ENCODE peak calls at places on chromosomes 11 and 22, in eight cellular contexts. D is GM23248, L is PC-3, Z is hepatocyte, P is astrocyte, J is GM23338, S is mammary epithelial cell, O is neural progenitor cell. M is an unnamed sample.

GRCh38 chr11:108048269-108048668 is 39.6 kb downstream of the CUL5 start:
- DNase-seq in D (no peak), L (no peak), Z (no peak), P (no peak), J (no peak), S (no peak), O (no peak), M (no peak)

GRCh38 chr11:112881461-112881860 is 79.8 kb upstream of the NCAM1 start:
- DNase-seq in D (peak), L (no peak), Z (peak), P (peak), J (peak), S (peak), O (peak), M (peak)

GRCh38 chr11:65522640-65523322 is 2.1 kb upstream of the SCYL1 start:
- DNase-seq in D (no peak), L (no peak), Z (no peak), P (no peak), J (no peak), S (no peak), O (no peak), M (no peak)

GRCh38 chr22:47029244-47030001 is 267.0 kb downstream of the TBC1D22A start:
- DNase-seq in D (no peak), L (no peak), Z (no peak), P (no peak), J (no peak), S (no peak), O (no peak), M (no peak)

GRCh38 chr11:60710482-60710881 is 11.1 kb downstream of the MS4A8 start:
- DNase-seq in D (peak), L (peak), Z (peak), P (no peak), J (peak), S (no peak), O (peak), M (no peak)

GRCh38 chr11:61793084-61793828 is 545 bp downstream of the FEN1 start:
- DNase-seq in D (peak), L (peak), Z (no peak), P (no peak), J (peak), S (peak), O (peak), M (no peak)

GRCh38 chr11:117911694-117912093 is 17.5 kb downstream of the TMPRSS13 start:
- DNase-seq in D (no peak), L (no peak), Z (no peak), P (no peak), J (no peak), S (no peak), O (no peak), M (no peak)

GRCh38 chr11:64916040-64916847 is 765 bp downstream of the ATG2A start:
- DNase-seq in D (peak), L (peak), Z (peak), P (peak), J (peak), S (peak), O (peak), M (peak)

GRCh38 chr22:46556775-46557174 is 19.4 kb upstream of the CELSR1 start:
- DNase-seq in D (no peak), L (no peak), Z (no peak), P (no peak), J (no peak), S (no peak), O (no peak), M (no peak)

GRCh38 chr11:59283825-59284772 is 71.4 kb upstream of the MPEG1 start:
- DNase-seq in D (peak), L (peak), Z (peak), P (peak), J (peak), S (peak), O (peak), M (peak)

GRCh38 chr11:69884751-69885150 is 65.5 kb upstream of the FGF3 start:
- DNase-seq in D (no peak), L (no peak), Z (no peak), P (no peak), J (no peak), S (no peak), O (no peak), M (no peak)

GRCh38 chr11:44684886-44685285 is 41.9 kb upstream of the TSPAN18 start:
- DNase-seq in D (no peak), L (no peak), Z (no peak), P (no peak), J (no peak), S (no peak), O (peak), M (no peak)

GRCh38 chr11:32105871-32106312 is 15.0 kb downstream of the RCN1 start:
- DNase-seq in D (no peak), L (no peak), Z (no peak), P (no peak), J (no peak), S (no peak), O (no peak), M (no peak)

GRCh38 chr11:69830086-69830485 is 10.9 kb upstream of the FGF3 start:
- DNase-seq in D (no peak), L (no peak), Z (no peak), P (no peak), J (no peak), S (no peak), O (no peak), M (no peak)

GRCh38 chr11:33182246-33182878 is 21.1 kb upstream of the CSTF3 start:
- DNase-seq in D (no peak), L (no peak), Z (no peak), P (no peak), J (no peak), S (no peak), O (no peak), M (no peak)

GRCh38 chr11:46001427-46002049 is 79.1 kb downstream of the LARGE2 start:
- DNase-seq in D (peak), L (no peak), Z (no peak), P (peak), J (peak), S (no peak), O (peak), M (peak)

GRCh38 chr22:37502342-37503182 is 16.4 kb upstream of the MFNG start:
- DNase-seq in D (no peak), L (peak), Z (peak), P (no peak), J (no peak), S (peak), O (no peak), M (no peak)

GRCh38 chr11:65591939-65592814 is 3.4 kb downstream of the KCNK7 start:
- DNase-seq in D (no peak), L (no peak), Z (peak), P (peak), J (peak), S (no peak), O (peak), M (no peak)

GRCh38 chr22:23401111-23401909 is 178.8 kb downstream of the IGLL1 start:
- DNase-seq in D (peak), L (no peak), Z (peak), P (peak), J (no peak), S (peak), O (no peak), M (no peak)

GRCh38 chr22:28429711-28430110 is 249.9 kb downstream of the TTC28 start:
- DNase-seq in D (peak), L (no peak), Z (no peak), P (peak), J (no peak), S (no peak), O (no peak), M (no peak)

GRCh38 chr11:59556883-59557205 is 45.5 kb downstream of the OR4D9 start:
- DNase-seq in D (peak), L (peak), Z (no peak), P (no peak), J (peak), S (no peak), O (peak), M (peak)

GRCh38 chr11:110130642-110131238 is 37.5 kb downstream of the ZC3H12C start:
- DNase-seq in D (no peak), L (no peak), Z (peak), P (peak), J (peak), S (peak), O (peak), M (peak)

GRCh38 chr22:39246217-39246616 is 1.4 kb upstream of the PDGFB start:
- DNase-seq in D (no peak), L (no peak), Z (no peak), P (no peak), J (no peak), S (no peak), O (no peak), M (no peak)

GRCh38 chr11:119340335-119341221 is at the start of gene C1QTNF5:
- DNase-seq in D (peak), L (no peak), Z (peak), P (peak), J (peak), S (no peak), O (peak), M (no peak)

GRCh38 chr22:46587492-46588278 is 32.5 kb upstream of the GRAMD4 start:
- DNase-seq in D (no peak), L (no peak), Z (peak), P (no peak), J (no peak), S (no peak), O (no peak), M (no peak)

GRCh38 chr11:120289426-120289825 is 35.7 kb upstream of the TLCD5 start:
- DNase-seq in D (no peak), L (no peak), Z (no peak), P (no peak), J (no peak), S (no peak), O (no peak), M (no peak)

GRCh38 chr22:27299181-27300085 is 502.1 kb downstream of the MN1 start:
- DNase-seq in D (peak), L (no peak), Z (no peak), P (peak), J (peak), S (no peak), O (peak), M (peak)

GRCh38 chr11:119055901-119056300 is 1.1 kb downstream of the HYOU1 start:
- DNase-seq in D (peak), L (peak), Z (peak), P (no peak), J (peak), S (peak), O (peak), M (peak)

GRCh38 chr11:36273110-36273509 is 16.1 kb downstream of the COMMD9 start:
- DNase-seq in D (no peak), L (no peak), Z (no peak), P (no peak), J (no peak), S (no peak), O (peak), M (no peak)

GRCh38 chr22:42269407-42270177 is 861 bp downstream of the TCF20 start:
- DNase-seq in D (peak), L (peak), Z (peak), P (peak), J (peak), S (peak), O (peak), M (no peak)

GRCh38 chr11:35662061-35662648 is 420 bp upstream of the TRIM44 start:
- DNase-seq in D (peak), L (peak), Z (peak), P (no peak), J (no peak), S (no peak), O (no peak), M (no peak)

GRCh38 chr11:65112551-65113360 is 1.1 kb downstream of the TM7SF2 start:
- DNase-seq in D (peak), L (peak), Z (peak), P (no peak), J (peak), S (no peak), O (peak), M (peak)

DNA sequence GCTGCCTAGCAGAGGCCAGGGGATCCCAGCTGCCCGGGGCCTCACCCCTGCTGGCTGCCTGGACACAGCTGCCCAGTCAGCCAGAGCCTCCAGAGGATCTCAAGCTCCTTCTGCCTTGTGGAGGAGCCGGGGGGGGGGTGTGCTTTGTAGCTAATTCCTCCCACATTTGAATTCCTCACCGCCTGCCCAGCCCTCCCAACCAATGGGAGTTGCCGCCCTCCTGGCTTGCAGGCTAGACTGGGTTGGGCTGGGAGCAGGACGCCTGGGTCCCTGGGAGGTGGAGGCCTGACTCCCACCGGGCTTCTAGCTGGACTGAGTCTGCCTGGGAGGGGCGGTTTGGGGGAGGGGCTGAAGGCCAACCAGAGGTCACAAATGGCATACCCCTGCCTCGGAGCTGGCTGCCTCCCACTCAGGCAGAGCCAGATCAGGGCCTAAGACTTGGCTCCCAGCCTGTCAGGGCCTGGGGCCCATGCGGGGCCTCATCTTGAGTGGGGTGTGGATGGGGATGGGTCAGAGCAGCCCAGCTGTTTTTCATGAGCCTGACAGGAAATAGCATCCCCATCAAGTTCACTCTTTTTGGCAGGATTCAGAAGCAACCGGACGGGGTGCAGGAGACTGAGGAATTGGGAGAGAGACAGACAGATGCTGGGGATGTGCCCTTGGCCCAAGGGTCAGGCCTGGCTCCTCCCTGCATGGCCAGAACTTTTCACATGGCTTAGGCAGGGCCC is 29.2 kb upstream of the PDE2A start:
- DNase-seq in D (peak), L (no peak), Z (peak), P (peak), J (no peak), S (no peak), O (peak), M (no peak)
- H3K27ac ChIP-seq in D (peak), L (no peak), Z (peak), P (no peak), J (no peak), S (no peak), O (no peak), M (no peak)

GRCh38 chr11:128786507-128786906 is 80.6 kb downstream of the KCNJ1 start:
- DNase-seq in D (no peak), L (no peak), Z (no peak), P (no peak), J (no peak), S (no peak), O (peak), M (no peak)
- TF ChIP-seq EZH2 in D (no peak), L (no peak), Z (no peak), P (no peak), J (no peak), S (no peak), O (no peak), M (no peak)

DNA sequence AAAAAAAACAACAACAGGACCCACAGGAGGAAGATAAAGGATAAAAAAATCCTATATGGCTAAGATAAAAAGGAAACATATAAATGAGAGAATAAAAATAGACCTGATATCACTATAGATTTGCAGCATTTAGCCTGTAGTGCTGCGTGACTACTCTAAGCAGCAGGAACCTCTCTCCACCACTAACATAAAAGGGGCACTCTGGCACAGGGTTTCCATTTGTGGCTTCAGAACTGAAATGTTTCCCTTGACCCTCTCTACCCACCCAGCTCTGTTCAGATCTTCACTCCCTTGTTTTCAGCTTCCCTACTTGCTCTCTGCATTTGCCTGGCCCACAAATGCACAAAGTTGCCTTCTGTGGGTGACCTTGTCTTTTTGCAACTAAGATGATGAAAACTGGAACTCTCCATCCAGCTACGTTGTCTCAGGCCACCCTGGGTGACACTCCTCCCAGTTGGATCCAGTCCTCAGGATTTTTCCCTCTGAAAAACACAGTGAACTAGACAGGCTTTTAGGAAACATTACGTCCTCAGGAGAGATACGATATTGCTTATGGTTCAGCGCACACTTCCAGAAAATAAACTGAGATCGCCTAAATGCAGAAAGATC is 19.8 kb upstream of the PSMA1 start:
- DNase-seq in D (no peak), L (no peak), Z (no peak), P (no peak), J (peak), S (no peak), O (no peak), M (no peak)
- H3K27ac ChIP-seq in D (no peak), L (no peak), Z (peak), P (no peak), J (no peak), S (no peak), O (no peak), M (no peak)

GRCh38 chr11:77771135-77771534 is 49.4 kb downstream of the RSF1 start:
- DNase-seq in D (no peak), L (peak), Z (no peak), P (peak), J (no peak), S (no peak), O (no peak), M (peak)
- TF ChIP-seq EZH2 in D (no peak), L (no peak), Z (no peak), P (no peak), J (no peak), S (no peak), O (no peak), M (no peak)

GRCh38 chr11:76209671-76209955 is 3.3 kb upstream of the WNT11 start:
- DNase-seq in D (peak), L (no peak), Z (no peak), P (no peak), J (no peak), S (no peak), O (no peak), M (no peak)

GRCh38 chr11:76207642-76208378 is 1.5 kb upstream of the WNT11 start:
- DNase-seq in D (peak), L (peak), Z (peak), P (peak), J (peak), S (peak), O (peak), M (peak)

GRCh38 chr11:76208829-76209670 is 2.7 kb upstream of the WNT11 start:
- DNase-seq in D (peak), L (peak), Z (peak), P (no peak), J (peak), S (peak), O (peak), M (peak)

GRCh38 chr11:76209956-76210885 is 3.9 kb upstream of the WNT11 start:
- DNase-seq in D (peak), L (peak), Z (peak), P (peak), J (peak), S (peak), O (peak), M (peak)

DNA sequence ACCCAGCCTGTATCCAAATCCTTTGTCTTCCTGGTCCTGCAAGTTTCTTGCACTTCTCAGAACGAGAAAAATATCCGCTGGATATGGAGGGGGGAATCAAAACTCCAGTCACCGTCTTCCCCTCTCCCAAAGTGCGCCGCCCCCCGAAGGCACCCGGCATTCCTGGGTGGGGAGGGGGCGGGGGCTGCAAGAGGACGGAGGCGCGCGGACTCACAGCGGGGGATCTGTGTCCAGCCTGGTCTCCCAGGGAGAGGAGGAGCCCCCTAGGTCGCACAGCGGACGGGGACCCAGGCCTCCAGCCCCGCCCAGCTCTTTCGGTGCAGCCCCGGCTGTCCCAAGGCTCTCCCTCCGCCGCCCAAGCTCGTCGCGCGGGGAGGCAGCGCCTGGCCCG is 2.1 kb upstream of the WNT11 start:
- DNase-seq in D (no peak), L (peak), Z (no peak), P (no peak), J (no peak), S (no peak), O (no peak), M (peak)
- H3K27ac ChIP-seq in D (no peak), L (no peak), Z (no peak), P (no peak), J (no peak), S (no peak), O (no peak), M (no peak)